ENCODE peak calls at places on chromosomes 5 and 9, in six cellular contexts. B is germinal center, F is activated B cell treated with CpG ODN at 0.5 μM for 24 hours, M is dermis blood vessel endothelial cell, G is T follicular helper cell, H is brain microvascular endothelial cell. D is an unnamed sample.
A peak's percentile ranks its signal among the peaks of the same experiment; 100 is the strongest.

GRCh38 chr5:27458318-27458717 is 419.9 kb upstream of the CDH9 start:
- DNase-seq in M (no peak), F (no peak), B (no peak), G (no peak), H (no peak), D (no peak)

GRCh38 chr5:163347671-163348070 is 89.7 kb upstream of the CCNG1 start:
- DNase-seq in M (peak; percentile 78), B (peak; percentile 45), H (peak; percentile 51), F (no peak), G (peak; percentile 22), D (peak; percentile 31)

GRCh38 chr5:156951354-156951753 is 11.7 kb downstream of the TIMD4 start:
- DNase-seq in G (no peak), M (no peak), F (no peak), B (no peak), H (no peak), D (peak; percentile 24)

GRCh38 chr9:14315754-14316573 is 2.0 kb upstream of the NFIB start:
- DNase-seq in M (peak; percentile 72), G (no peak), F (no peak), B (no peak), H (peak; percentile 22), D (no peak)

GRCh38 chr9:108234811-108235210 is 621.0 kb downstream of the ACTL7B start:
- DNase-seq in M (no peak), H (peak; percentile 26), G (no peak), F (no peak), B (no peak), D (no peak)

GRCh38 chr9:36991516-36992134 is 42.4 kb downstream of the PAX5 start:
- DNase-seq in F (no peak), M (peak; percentile 49), H (peak; percentile 11), B (peak; percentile 75), G (no peak), D (no peak)

GRCh38 chr5:117587111-117587510 is 1012.5 kb upstream of the SEMA6A start:
- DNase-seq in M (no peak), B (no peak), F (no peak), H (no peak), G (no peak), D (no peak)

GRCh38 chr5:169979871-169980270 is 424 bp downstream of the INSYN2B start:
- DNase-seq in G (no peak), F (no peak), M (peak; percentile 46), B (no peak), H (no peak), D (no peak)

GRCh38 chr5:69217154-69217731 is 17.4 kb upstream of the CDK7 start:
- DNase-seq in M (peak; percentile 93), B (peak; percentile 97), F (no peak), H (no peak), G (peak; percentile 93), D (no peak)

GRCh38 chr9:14027114-14027812 is 286.7 kb downstream of the NFIB start:
- DNase-seq in B (no peak), H (no peak), M (peak; percentile 91), F (no peak), G (no peak), D (no peak)

GRCh38 chr5:66540078-66540477 is 56.1 kb upstream of the MAST4 start:
- DNase-seq in M (no peak), F (no peak), H (no peak), B (no peak), G (no peak), D (no peak)

GRCh38 chr5:62144395-62145022 is 161.5 kb upstream of the KIF2A start:
- DNase-seq in G (no peak), M (peak; percentile 45), H (no peak), B (no peak), F (no peak), D (no peak)

GRCh38 chr9:88923653-88924284 is 67.5 kb upstream of the S1PR3 start:
- DNase-seq in B (no peak), G (no peak), M (no peak), F (no peak), H (no peak), D (no peak)

GRCh38 chr5:150836703-150837102 is 9.6 kb upstream of the IRGM start:
- DNase-seq in M (no peak), H (no peak), B (no peak), F (no peak), G (no peak), D (no peak)

GRCh38 chr9:97954550-97954989 is 16.6 kb upstream of the HEMGN start:
- DNase-seq in F (no peak), B (peak; percentile 77), M (peak; percentile 64), G (peak; percentile 26), H (no peak), D (peak; percentile 60)

GRCh38 chr9:124149992-124150391 is 107.8 kb upstream of the NEK6 start:
- DNase-seq in B (no peak), H (no peak), G (no peak), M (peak; percentile 19), F (no peak), D (no peak)

GRCh38 chr9:93304574-93305496 is 120.9 kb downstream of the WNK2 start:
- DNase-seq in B (peak; percentile 36), H (peak; percentile 53), F (no peak), G (no peak), M (peak; percentile 72), D (no peak)

GRCh38 chr5:107542831-107543231 is 127.9 kb downstream of the EFNA5 start:
- DNase-seq in F (no peak), G (no peak), B (no peak), M (peak; percentile 77), H (peak; percentile 59), D (no peak)

GRCh38 chr9:113988951-113989780 is 88.9 kb downstream of the AMBP start:
- DNase-seq in G (no peak), M (no peak), H (no peak), F (no peak), B (no peak), D (no peak)

GRCh38 chr5:116509483-116510244 is 65.0 kb downstream of the SEMA6A start:
- DNase-seq in B (no peak), G (no peak), M (no peak), H (no peak), F (no peak), D (no peak)

GRCh38 chr9:104976196-104976595 is 48.2 kb upstream of the ABCA1 start:
- DNase-seq in F (no peak), H (no peak), G (no peak), M (no peak), B (no peak), D (no peak)

GRCh38 chr9:87382902-87383301 is 114.8 kb upstream of the DAPK1 start:
- DNase-seq in G (no peak), H (peak; percentile 77), B (no peak), M (peak; percentile 4), F (no peak), D (no peak)

GRCh38 chr5:158840193-158840592 is 259.5 kb downstream of the EBF1 start:
- DNase-seq in G (no peak), B (no peak), H (no peak), F (no peak), M (no peak), D (no peak)

GRCh38 chr5:154131817-154132216 is 58.7 kb upstream of the GALNT10 start:
- DNase-seq in F (no peak), B (no peak), M (no peak), G (no peak), H (no peak), D (no peak)

GRCh38 chr5:134449167-134449566 is 37.5 kb upstream of the CDKN2AIPNL start:
- DNase-seq in M (no peak), B (no peak), G (no peak), H (no peak), F (no peak), D (no peak)

GRCh38 chr5:166699616-166700015 is 1591.8 kb upstream of the WWC1 start:
- DNase-seq in H (no peak), G (no peak), B (no peak), F (no peak), M (no peak), D (no peak)

GRCh38 chr9:112051812-112052211 is 123.3 kb downstream of the SUSD1 start:
- DNase-seq in H (peak; percentile 48), B (peak; percentile 30), G (no peak), F (no peak), M (no peak), D (no peak)

D was measured in central memory CD4-positive, alpha-beta T cell.